ENCODE peak calls at places on chromosomes 4 and X, in eight cellular contexts. W is thyroid gland, V is ascending aorta, O is kidney, I is fibroblast of the aortic adventitia, Y is right cardiac atrium, Z is upper lobe of right lung, K is coronary artery. G is an unnamed sample.

GRCh38 chr4:7213802-7214201 is 21.5 kb downstream of the SORCS2 start:
- DNase-seq in W (no peak), V (no peak), O (peak; percentile 40), I (no peak), Y (no peak), Z (no peak), K (no peak), G (no peak)

GRCh38 chrX:150977411-150978162 is 5.5 kb upstream of the HMGB3 start:
- DNase-seq in W (no peak), V (no peak), O (no peak), I (no peak), Y (no peak), Z (no peak), K (no peak), G (no peak)

GRCh38 chr4:176433983-176434382 is 114.2 kb downstream of the SPCS3 start:
- DNase-seq in W (no peak), V (no peak), O (no peak), I (peak; percentile 44), Y (no peak), Z (no peak), K (no peak), G (no peak)

GRCh38 chr4:84279678-84280077 is 219.4 kb downstream of the NKX6-1 start:
- DNase-seq in W (peak; percentile 28), V (no peak), O (no peak), I (peak; percentile 39), Y (no peak), Z (no peak), K (no peak), G (peak; percentile 26)

GRCh38 chr4:106541253-106541652 is 172.7 kb upstream of the GIMD1 start:
- DNase-seq in W (no peak), V (no peak), O (no peak), I (peak; percentile 74), Y (no peak), Z (no peak), K (no peak), G (no peak)

GRCh38 chr4:95548738-95549245 is at the start of gene UNC5C:
- DNase-seq in W (peak; percentile 93), V (no peak), O (peak; percentile 92), I (peak; percentile 69), Y (peak; percentile 88), Z (peak; percentile 78), K (peak; percentile 96), G (no peak)

GRCh38 chr4:148795156-148795864 is 353.1 kb upstream of the NR3C2 start:
- DNase-seq in W (peak; percentile 23), V (no peak), O (no peak), I (peak; percentile 95), Y (peak; percentile 12), Z (peak; percentile 66), K (no peak), G (no peak)

GRCh38 chr4:73613130-73613529 is 7.1 kb downstream of the RASSF6 start:
- DNase-seq in W (no peak), V (no peak), O (no peak), I (no peak), Y (no peak), Z (no peak), K (no peak), G (no peak)

GRCh38 chr4:18676136-18676922 is 654.8 kb upstream of the LCORL start:
- DNase-seq in W (peak; percentile 21), V (no peak), O (no peak), I (no peak), Y (no peak), Z (no peak), K (no peak), G (no peak)

GRCh38 chrX:40931921-40932320 is 153.3 kb upstream of the USP9X start:
- DNase-seq in W (peak; percentile 30), V (no peak), O (no peak), I (peak; percentile 40), Y (no peak), Z (no peak), K (no peak), G (no peak)

GRCh38 chr4:57154191-57154590 is 44.0 kb upstream of the IGFBP7 start:
- DNase-seq in W (no peak), V (no peak), O (no peak), I (no peak), Y (no peak), Z (no peak), K (no peak), G (no peak)

GRCh38 chrX:25976683-25977310 is 161.3 kb upstream of the MAGEB18 start:
- DNase-seq in W (no peak), V (no peak), O (peak; percentile 49), I (no peak), Y (no peak), Z (no peak), K (no peak), G (no peak)

GRCh38 chrX:7987160-7987992 is 60.2 kb upstream of the PNPLA4 start:
- DNase-seq in W (no peak), V (no peak), O (no peak), I (no peak), Y (no peak), Z (no peak), K (no peak), G (no peak)

GRCh38 chr4:101018836-101019235 is 328.5 kb downstream of the PPP3CA start:
- DNase-seq in W (no peak), V (no peak), O (no peak), I (no peak), Y (no peak), Z (no peak), K (no peak), G (no peak)

GRCh38 chrX:54496517-54496852 is 451 bp upstream of the FGD1 start:
- DNase-seq in W (no peak), V (no peak), O (no peak), I (no peak), Y (no peak), Z (no peak), K (no peak), G (no peak)
- H3K4me3 ChIP-seq in W (no peak overlapping the region), V (peak overlapping the region; percentile 74), O (peak overlapping the region; percentile 58), I (peak overlapping the region; percentile 71), Y (peak overlapping the region; percentile 96), Z (peak overlapping the region; percentile 56), K (peak overlapping the region; percentile 74), G (peak overlapping the region; percentile 64)

DNA sequence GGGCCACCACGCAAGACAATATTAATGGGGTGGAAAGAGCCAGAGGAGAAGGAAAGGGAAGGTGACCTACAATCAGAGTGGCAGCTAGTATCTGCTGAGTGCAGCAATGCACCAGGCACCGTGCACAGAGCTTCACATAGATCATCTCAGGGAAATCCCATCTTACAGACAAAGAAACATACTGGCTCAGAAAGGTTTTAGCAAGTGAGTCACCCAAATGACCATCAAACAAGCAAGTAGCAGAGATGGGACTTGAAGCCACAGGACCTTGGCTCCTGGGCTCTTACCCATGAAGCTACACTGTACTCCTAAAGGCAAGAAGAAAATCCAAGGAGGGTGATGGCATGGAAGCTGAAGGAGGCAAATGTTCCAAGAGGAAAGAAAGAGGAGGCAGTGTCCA is 6.8 kb downstream of the ANXA5 start:
- DNase-seq in W (no peak), V (no peak), O (no peak), I (peak; percentile 58), Y (no peak), Z (no peak), K (no peak), G (no peak)
- H3K4me3 ChIP-seq in W (no peak overlapping the region), V (peak overlapping the region; percentile 23), O (no peak overlapping the region), I (peak overlapping the region; percentile 10), Y (no peak overlapping the region), Z (no peak overlapping the region), K (peak overlapping the region; percentile 46), G (no peak overlapping the region)

DNA sequence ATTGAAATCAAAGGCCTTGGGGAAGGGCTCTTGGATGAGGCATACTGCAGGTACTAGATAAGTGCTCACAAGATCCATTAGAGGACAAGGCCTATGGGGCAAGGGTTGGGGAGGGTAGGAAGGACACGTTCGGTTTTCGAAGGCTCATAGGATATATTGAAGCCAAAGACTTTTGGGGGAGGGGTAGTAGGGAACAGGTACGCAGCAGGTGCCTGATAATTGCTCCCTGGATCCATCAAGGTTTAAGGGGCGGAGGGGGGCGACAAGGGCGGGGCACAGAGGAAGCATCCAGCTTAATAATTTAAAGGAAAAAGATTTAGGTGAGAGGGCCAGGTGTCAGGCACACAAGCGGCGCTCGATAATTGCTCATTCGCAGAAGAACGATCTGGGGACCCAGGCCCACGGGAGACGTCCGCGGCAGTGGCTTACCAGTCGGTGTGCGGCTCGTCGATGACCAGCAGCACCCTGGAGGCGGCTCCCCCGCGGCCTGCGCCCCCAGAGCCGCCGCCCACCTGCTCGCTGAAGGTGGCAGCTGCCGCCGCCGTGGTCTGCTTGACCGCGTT is 653 bp downstream of the SYN1 start:
- DNase-seq in W (no peak), V (no peak), O (no peak), I (no peak), Y (no peak), Z (no peak), K (no peak), G (no peak)
- H3K4me3 ChIP-seq in W (no peak overlapping the region), V (peak overlapping the region; percentile 9), O (no peak overlapping the region), I (no peak overlapping the region), Y (peak overlapping the region; percentile 25), Z (peak overlapping the region; percentile 38), K (peak overlapping the region; percentile 67), G (peak overlapping the region; percentile 46)

GRCh38 chr4:53595204-53595603 is 3.9 kb upstream of the LNX1 start:
- DNase-seq in W (no peak), V (no peak), O (no peak), I (no peak), Y (no peak), Z (no peak), K (no peak), G (no peak)

GRCh38 chr4:53591372-53591892 is at the start of gene LNX1:
- DNase-seq in W (peak; percentile 99), V (no peak), O (peak; percentile 96), I (no peak), Y (no peak), Z (peak; percentile 87), K (no peak), G (no peak)

GRCh38 chr4:53593765-53594164 is 2.5 kb upstream of the LNX1 start:
- DNase-seq in W (no peak), V (no peak), O (no peak), I (no peak), Y (no peak), Z (no peak), K (no peak), G (no peak)

GRCh38 chr4:53592128-53592527 is 842 bp upstream of the LNX1 start:
- DNase-seq in W (no peak), V (no peak), O (no peak), I (no peak), Y (no peak), Z (no peak), K (no peak), G (no peak)

DNA sequence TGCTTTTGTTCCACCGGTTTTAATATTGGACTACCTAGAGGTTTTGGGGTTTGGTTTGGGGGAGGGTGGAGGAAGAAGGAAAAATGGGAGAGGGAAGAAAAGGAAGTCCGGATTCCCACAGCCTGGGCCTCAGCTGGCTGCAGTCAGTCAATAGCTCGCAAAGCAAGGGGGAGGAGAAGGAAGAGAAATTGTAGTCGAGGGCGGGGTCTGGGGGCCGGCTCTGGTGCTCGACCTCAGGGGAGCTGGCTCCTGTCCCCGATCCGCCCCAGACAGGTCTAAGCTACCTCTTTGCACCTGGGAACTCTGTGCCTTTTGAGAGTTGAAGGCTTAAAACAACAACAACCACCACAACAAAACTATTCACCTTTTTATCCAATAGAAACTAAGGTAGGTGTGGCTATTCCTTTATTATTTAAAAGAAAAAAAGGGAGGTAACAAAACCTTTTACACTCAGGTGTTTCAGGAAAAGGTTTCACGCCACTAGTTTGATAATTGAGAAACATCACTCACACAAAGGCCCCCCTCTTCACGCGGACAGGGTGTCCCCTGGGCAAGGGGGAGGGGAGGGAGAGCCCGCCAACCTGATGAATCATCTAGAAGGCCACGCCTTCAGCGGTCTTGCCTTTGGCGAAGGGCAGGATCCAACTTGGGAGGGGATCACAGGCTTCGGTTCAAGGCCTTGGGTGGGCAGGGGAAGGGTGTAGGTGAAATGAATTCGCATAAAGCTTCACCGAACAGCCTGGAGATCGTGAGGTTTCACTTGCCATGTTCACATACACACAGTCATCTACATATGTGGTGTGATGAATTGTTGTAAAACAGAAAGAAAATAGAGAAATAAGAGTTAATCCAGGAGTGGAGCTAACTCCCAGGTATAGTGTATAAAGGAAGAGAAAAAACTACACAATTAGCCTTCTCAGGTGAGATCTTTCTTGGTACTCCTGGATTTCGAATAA is 1.7 kb upstream of the LNX1 start:
- DNase-seq in W (peak; percentile 95), V (no peak), O (peak; percentile 94), I (no peak), Y (peak; percentile 63), Z (peak; percentile 73), K (no peak), G (no peak)
- H3K4me3 ChIP-seq in W (no peak overlapping the region), V (peak overlapping the region; percentile 51), O (peak overlapping the region; percentile 76), I (no peak overlapping the region), Y (peak overlapping the region; percentile 27), Z (peak overlapping the region; percentile 8), K (peak overlapping the region; percentile 21), G (peak overlapping the region; percentile 54)